ENCODE peak calls at places on chromosomes 2 and 18, in five cellular contexts. H is tibial nerve, P is Peyer's patch, W is ovary, N is heart right ventricle. O is an unnamed sample. For H3K4me1, the result is how much of the 10 kb centered on the place peaks cover.

GRCh38 chr2:128446049-128446811 is 127.6 kb upstream of the HS6ST1 start:
- DNase-seq in H (no peak), P (peak), W (no peak), N (no peak), O (peak)

GRCh38 chr2:105081006-105081701 is 43.3 kb downstream of the MRPS9 start:
- DNase-seq in H (no peak), P (no peak), W (no peak), N (no peak), O (no peak)

GRCh38 chr2:9235388-9236344 is 29.1 kb downstream of the ASAP2 start:
- DNase-seq in H (no peak), P (no peak), W (no peak), N (no peak), O (no peak)

GRCh38 chr2:810397-810796 is 133.2 kb upstream of the TMEM18 start:
- DNase-seq in H (no peak), P (no peak), W (no peak), N (no peak), O (no peak)

GRCh38 chr2:160156084-160156483 is 44.0 kb downstream of the ITGB6 start:
- DNase-seq in H (no peak), P (no peak), W (no peak), N (no peak), O (no peak)

GRCh38 chr2:210997373-210997772 is 441.0 kb downstream of the CPS1 start:
- DNase-seq in H (no peak), P (no peak), W (no peak), N (no peak), O (no peak)

GRCh38 chr2:216012830-216013079 is 596 bp downstream of the MREG start:
- DNase-seq in H (no peak), P (no peak), W (no peak), N (no peak), O (no peak)

GRCh38 chr2:101341901-101342624 is 33.6 kb upstream of the RNF149 start:
- DNase-seq in H (peak), P (peak), W (peak), N (peak), O (peak)

GRCh38 chr18:9931146-9931545 is 17.3 kb downstream of the VAPA start:
- DNase-seq in H (no peak), P (no peak), W (no peak), N (no peak), O (no peak)
- H3K4me1 ChIP-seq in H (half or more), P (under half), W (under half), N (half or more), O (half or more)

GRCh38 chr2:26849056-26850001 is 1.4 kb downstream of the DPYSL5 start:
- DNase-seq in H (no peak), P (no peak), W (no peak), N (no peak), O (no peak)
- H3K4me1 ChIP-seq in H (under half), P (under half), W (under half), N (under half), O (under half)

GRCh38 chr2:112642961-112643360 is 2.8 kb upstream of the SLC20A1 start:
- DNase-seq in H (no peak), P (no peak), W (no peak), N (no peak), O (no peak)
- H3K4me1 ChIP-seq in H (under half), P (under half), W (under half), N (under half), O (under half)

DNA sequence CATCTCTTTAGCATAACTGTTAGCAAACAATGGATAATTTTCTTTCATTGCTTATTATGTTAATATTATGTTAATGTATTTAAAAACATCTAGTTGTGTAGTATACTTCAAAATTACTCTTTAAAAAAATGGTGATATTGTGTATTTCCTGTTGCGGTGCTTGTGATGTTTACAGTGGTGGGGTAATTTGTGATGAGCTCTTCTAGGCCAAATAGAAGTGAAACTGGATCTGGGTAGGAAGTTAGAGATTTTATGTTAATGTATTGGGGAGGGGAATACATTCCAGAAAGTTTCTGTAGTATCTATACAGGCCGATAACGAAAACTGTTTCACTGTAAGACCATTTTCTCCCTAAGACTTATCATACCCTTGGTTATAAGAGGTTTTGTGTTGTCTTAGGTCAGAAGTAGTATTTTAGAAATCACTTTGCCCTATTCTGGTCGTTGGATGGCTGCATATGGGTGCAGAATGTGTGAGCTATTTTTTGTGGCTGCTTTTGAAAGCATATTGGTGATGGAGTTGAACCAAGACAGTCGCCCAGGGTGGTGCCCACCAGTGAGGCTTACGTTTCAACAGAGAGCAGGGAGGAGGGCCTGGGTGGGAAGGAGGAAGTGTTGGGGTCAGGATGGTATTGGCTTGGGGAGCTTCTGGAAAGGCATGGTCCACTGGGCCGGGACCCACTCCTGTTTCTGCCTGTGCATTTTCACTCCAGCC is 5.8 kb downstream of the TSHZ1 start:
- DNase-seq in H (no peak), P (no peak), W (no peak), N (no peak), O (no peak)
- H3K4me1 ChIP-seq in H (half or more), P (under half), W (under half), N (half or more), O (half or more)

DNA sequence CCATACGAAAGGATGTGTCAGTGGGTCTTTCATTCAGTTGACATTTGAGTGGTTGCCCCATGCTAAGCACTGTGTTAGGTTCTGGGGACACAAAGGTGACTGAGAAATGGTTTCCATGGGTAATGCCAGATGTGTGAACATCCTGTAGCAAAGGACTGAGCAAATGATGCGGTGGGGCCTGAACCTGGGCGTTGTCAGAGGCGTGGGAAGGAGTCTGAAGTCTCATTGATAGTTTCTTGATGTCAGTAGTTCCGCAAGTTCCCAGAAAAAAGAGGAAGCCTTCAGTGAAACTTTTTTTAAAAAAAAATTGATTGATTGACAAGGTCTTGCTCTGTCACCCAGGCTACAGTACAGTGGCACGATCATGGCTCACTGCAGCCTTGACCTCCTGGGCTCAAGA is 56.9 kb downstream of the LIMS1 start:
- DNase-seq in H (no peak), P (no peak), W (no peak), N (no peak), O (no peak)
- H3K4me1 ChIP-seq in H (half or more), P (under half), W (under half), N (half or more), O (under half)

GRCh38 chr2:36356990-36357505 is 1.5 kb downstream of the CRIM1 start:
- DNase-seq in H (peak), P (peak), W (peak), N (peak), O (no peak)
- H3K4me1 ChIP-seq in H (half or more), P (under half), W (under half), N (under half), O (under half)

O was measured in spleen.